ENCODE peak calls at places on chromosomes 2 and 18, in five cellular contexts. One of them, this sample, is unnamed.

GRCh38 chr2:38581193-38582147 is 21.3 kb downstream of the HNRNPLL start:
- DNase-seq in COLO829: peak; percentile 37
- DNase-seq in mucosa of gallbladder: peak; percentile 33
- DNase-seq in endothelial cell: no peak
- DNase-seq in GM13977: peak; percentile 21
- DNase-seq in this sample: no peak

GRCh38 chr2:168614291-168615018 is 158.4 kb downstream of the CERS6 start:
- DNase-seq in COLO829: no peak
- DNase-seq in mucosa of gallbladder: no peak
- DNase-seq in GM13977: no peak
- DNase-seq in endothelial cell: no peak
- DNase-seq in this sample: no peak

GRCh38 chr18:8771930-8772329 is 66.6 kb downstream of the MTCL1 start:
- DNase-seq in COLO829: no peak
- DNase-seq in GM13977: no peak
- DNase-seq in mucosa of gallbladder: peak; percentile 62
- DNase-seq in endothelial cell: no peak
- DNase-seq in this sample: no peak

GRCh38 chr2:95053543-95053942 is 28.0 kb downstream of the MAL start:
- DNase-seq in mucosa of gallbladder: no peak
- DNase-seq in COLO829: no peak
- DNase-seq in endothelial cell: peak; percentile 44
- DNase-seq in GM13977: no peak
- DNase-seq in this sample: no peak

GRCh38 chr2:40592223-40592622 is 140.3 kb upstream of the SLC8A1 start:
- DNase-seq in COLO829: no peak
- DNase-seq in GM13977: no peak
- DNase-seq in mucosa of gallbladder: no peak
- DNase-seq in endothelial cell: no peak
- DNase-seq in this sample: no peak

GRCh38 chr2:148218326-148219075 is 197.6 kb downstream of the MBD5 start:
- DNase-seq in GM13977: no peak
- DNase-seq in endothelial cell: no peak
- DNase-seq in COLO829: no peak
- DNase-seq in mucosa of gallbladder: no peak
- DNase-seq in this sample: no peak

GRCh38 chr2:225559090-225559489 is 159.6 kb downstream of the NYAP2 start:
- DNase-seq in mucosa of gallbladder: no peak
- DNase-seq in GM13977: no peak
- DNase-seq in endothelial cell: no peak
- DNase-seq in COLO829: no peak
- DNase-seq in this sample: no peak

GRCh38 chr2:53381271-53381670 is 386.3 kb upstream of the CHAC2 start:
- DNase-seq in COLO829: no peak
- DNase-seq in mucosa of gallbladder: no peak
- DNase-seq in GM13977: no peak
- DNase-seq in endothelial cell: no peak
- DNase-seq in this sample: no peak

GRCh38 chr2:68357608-68358337 is 7.3 kb upstream of the PLEK start:
- DNase-seq in mucosa of gallbladder: peak; percentile 22
- DNase-seq in GM13977: peak; percentile 57
- DNase-seq in COLO829: peak; percentile 36
- DNase-seq in endothelial cell: peak; percentile 57
- DNase-seq in this sample: no peak

GRCh38 chr2:43877782-43878464 is 39.2 kb downstream of the ABCG8 start:
- DNase-seq in mucosa of gallbladder: peak; percentile 72
- DNase-seq in COLO829: peak; percentile 76
- DNase-seq in endothelial cell: peak; percentile 74
- DNase-seq in GM13977: peak; percentile 76
- DNase-seq in this sample: peak; percentile 72

GRCh38 chr2:79876430-79876829 is 363.6 kb downstream of the CTNNA2 start:
- DNase-seq in COLO829: peak; percentile 38
- DNase-seq in GM13977: peak; percentile 28
- DNase-seq in endothelial cell: peak; percentile 26
- DNase-seq in mucosa of gallbladder: no peak
- DNase-seq in this sample: no peak

GRCh38 chr2:67649331-67650071 is 252.4 kb downstream of the ETAA1 start:
- DNase-seq in mucosa of gallbladder: peak; percentile 43
- DNase-seq in GM13977: no peak
- DNase-seq in COLO829: no peak
- DNase-seq in endothelial cell: no peak
- DNase-seq in this sample: peak; percentile 58

GRCh38 chr2:44560352-44560751 is 198.6 kb downstream of the CAMKMT start:
- DNase-seq in endothelial cell: no peak
- DNase-seq in mucosa of gallbladder: no peak
- DNase-seq in COLO829: no peak
- DNase-seq in GM13977: no peak
- DNase-seq in this sample: no peak

GRCh38 chr2:88199912-88200682 is 30.0 kb downstream of the THNSL2 start:
- DNase-seq in mucosa of gallbladder: peak; percentile 27
- DNase-seq in GM13977: peak; percentile 40
- DNase-seq in COLO829: no peak
- DNase-seq in endothelial cell: peak; percentile 61
- DNase-seq in this sample: peak; percentile 38

GRCh38 chr18:23673725-23674124 is 11.0 kb upstream of the ANKRD29 start:
- DNase-seq in GM13977: no peak
- DNase-seq in mucosa of gallbladder: no peak
- DNase-seq in endothelial cell: no peak
- DNase-seq in COLO829: no peak
- DNase-seq in this sample: no peak

GRCh38 chr2:133122529-133122928 is 445.7 kb downstream of the NCKAP5 start:
- DNase-seq in COLO829: no peak
- DNase-seq in GM13977: no peak
- DNase-seq in endothelial cell: no peak
- DNase-seq in mucosa of gallbladder: no peak
- DNase-seq in this sample: no peak

GRCh38 chr2:85724731-85725181 is 29.0 kb upstream of the ATOH8 start:
- DNase-seq in mucosa of gallbladder: no peak
- DNase-seq in endothelial cell: no peak
- DNase-seq in COLO829: no peak
- DNase-seq in GM13977: no peak
- DNase-seq in this sample: no peak

GRCh38 chr18:67266591-67267237 is 249.8 kb downstream of the DSEL start:
- DNase-seq in GM13977: no peak
- DNase-seq in endothelial cell: no peak
- DNase-seq in COLO829: no peak
- DNase-seq in mucosa of gallbladder: no peak
- DNase-seq in this sample: no peak

GRCh38 chr18:67483237-67483636 is 33.3 kb downstream of the DSEL start:
- DNase-seq in GM13977: no peak
- DNase-seq in endothelial cell: no peak
- DNase-seq in mucosa of gallbladder: no peak
- DNase-seq in COLO829: no peak
- DNase-seq in this sample: no peak

GRCh38 chr2:129457277-129457818 is 522.1 kb upstream of the RAB6C start:
- DNase-seq in mucosa of gallbladder: no peak
- DNase-seq in COLO829: no peak
- DNase-seq in GM13977: no peak
- DNase-seq in endothelial cell: no peak
- DNase-seq in this sample: no peak

GRCh38 chr2:215773728-215774127 is 239.6 kb downstream of the MREG start:
- DNase-seq in mucosa of gallbladder: no peak
- DNase-seq in COLO829: peak; percentile 67
- DNase-seq in endothelial cell: no peak
- DNase-seq in GM13977: no peak
- DNase-seq in this sample: no peak